ENCODE peak calls at places on chromosomes 13 and 19, in nine cellular contexts. D is AG10803, X is uterus, M is GM23338, Q is Caco-2, A is left lung, W is type B pancreatic cell, P is AG09319, Z is WTC11. J is an unnamed sample.
A peak's percentile ranks its signal among the peaks of the same experiment; 100 is the strongest.

GRCh38 chr19:45637890-45638667 is 1.1 kb downstream of the EML2 start:
- DNase-seq in D (peak; percentile 43), X (no peak), M (peak; percentile 63), Q (no peak), A (no peak), W (no peak), P (no peak), Z (no peak), J (peak; percentile 46)

GRCh38 chr13:114100446-114101320 is 31.7 kb downstream of the RASA3 start:
- DNase-seq in D (peak; percentile 44), X (peak; percentile 19), M (no peak), Q (no peak), A (peak; percentile 32), W (no peak), P (no peak), Z (peak; percentile 9), J (no peak)

GRCh38 chr19:9878511-9879196 is 43.5 kb downstream of the PIN1 start:
- DNase-seq in D (no peak), X (no peak), M (no peak), Q (no peak), A (no peak), W (no peak), P (no peak), Z (no peak), J (no peak)

GRCh38 chr13:106587787-106588186 is 19.9 kb upstream of the ARGLU1 start:
- DNase-seq in D (no peak), X (no peak), M (no peak), Q (no peak), A (no peak), W (no peak), P (no peak), Z (no peak), J (no peak)

GRCh38 chr19:47445937-47446402 is 25.7 kb downstream of the SLC8A2 start:
- DNase-seq in D (peak; percentile 14), X (peak; percentile 71), M (peak; percentile 67), Q (peak; percentile 34), A (peak; percentile 47), W (no peak), P (no peak), Z (peak; percentile 53), J (no peak)

GRCh38 chr19:41933693-41934426 is 5.6 kb upstream of the ERFL start:
- DNase-seq in D (no peak), X (no peak), M (no peak), Q (no peak), A (no peak), W (no peak), P (no peak), Z (no peak), J (no peak)

GRCh38 chr19:35740423-35741215 is 1.6 kb downstream of the IGFLR1 start:
- DNase-seq in D (peak; percentile 94), X (peak; percentile 98), M (peak; percentile 99), Q (peak; percentile 99), A (peak; percentile 99), W (peak; percentile 98), P (peak; percentile 89), Z (peak; percentile 99), J (peak; percentile 94)

GRCh38 chr13:46893221-46893620 is 3.6 kb downstream of the HTR2A start:
- DNase-seq in D (no peak), X (no peak), M (peak; percentile 37), Q (no peak), A (no peak), W (no peak), P (no peak), Z (peak; percentile 13), J (no peak)

GRCh38 chr13:35711909-35712308 is 235.4 kb upstream of the MAB21L1 start:
- DNase-seq in D (no peak), X (no peak), M (no peak), Q (no peak), A (no peak), W (no peak), P (no peak), Z (no peak), J (no peak)

GRCh38 chr19:38213911-38214625 is 10.0 kb downstream of the DPF1 start:
- DNase-seq in D (peak; percentile 70), X (no peak), M (peak; percentile 70), Q (no peak), A (no peak), W (no peak), P (no peak), Z (no peak), J (peak; percentile 27)

GRCh38 chr13:92074658-92075057 is 676.2 kb downstream of the GPC5 start:
- DNase-seq in D (no peak), X (no peak), M (peak; percentile 65), Q (peak; percentile 42), A (no peak), W (no peak), P (no peak), Z (peak; percentile 16), J (no peak)

GRCh38 chr13:99484405-99484981 is 16.8 kb upstream of the TM9SF2 start:
- DNase-seq in D (peak; percentile 90), X (no peak), M (no peak), Q (no peak), A (no peak), W (no peak), P (peak; percentile 76), Z (no peak), J (no peak)

GRCh38 chr13:37870895-37871550 is 1.5 kb upstream of the TRPC4 start:
- DNase-seq in D (peak; percentile 72), X (no peak), M (peak; percentile 23), Q (no peak), A (no peak), W (no peak), P (peak; percentile 14), Z (peak; percentile 17), J (peak; percentile 50)

GRCh38 chr19:3145909-3146676 is 10.3 kb downstream of the GNA15 start:
- DNase-seq in D (no peak), X (no peak), M (no peak), Q (no peak), A (peak; percentile 77), W (no peak), P (no peak), Z (no peak), J (no peak)

GRCh38 chr13:89832827-89833226 is 1514.7 kb upstream of the MIR17HG start:
- DNase-seq in D (no peak), X (no peak), M (peak; percentile 4), Q (peak; percentile 10), A (no peak), W (no peak), P (no peak), Z (no peak), J (no peak)

GRCh38 chr19:43738780-43739211 is 16.0 kb downstream of the SMG9 start:
- DNase-seq in D (no peak), X (no peak), M (no peak), Q (no peak), A (peak; percentile 48), W (no peak), P (no peak), Z (no peak), J (no peak)

GRCh38 chr19:15161028-15161984 is 39.5 kb downstream of the NOTCH3 start:
- DNase-seq in D (peak; percentile 46), X (no peak), M (peak; percentile 38), Q (peak; percentile 62), A (no peak), W (no peak), P (no peak), Z (peak; percentile 43), J (no peak)

GRCh38 chr13:20090349-20090748 is 70.5 kb downstream of the GJA3 start:
- DNase-seq in D (no peak), X (no peak), M (no peak), Q (no peak), A (no peak), W (no peak), P (no peak), Z (no peak), J (no peak)

GRCh38 chr19:17942181-17942580 is 9.4 kb downstream of the CCDC124 start:
- DNase-seq in D (no peak), X (no peak), M (peak; percentile 59), Q (no peak), A (no peak), W (no peak), P (no peak), Z (no peak), J (no peak)

GRCh38 chr19:39037194-39037593 is 4.8 kb upstream of the FBXO27 start:
- DNase-seq in D (no peak), X (no peak), M (no peak), Q (no peak), A (no peak), W (no peak), P (no peak), Z (no peak), J (no peak)

GRCh38 chr13:109918179-109918651 is 131.8 kb upstream of the IRS2 start:
- DNase-seq in D (peak; percentile 46), X (no peak), M (no peak), Q (no peak), A (no peak), W (no peak), P (no peak), Z (no peak), J (no peak)

GRCh38 chr19:14337510-14337909 is 43.7 kb upstream of the ADGRE5 start:
- DNase-seq in D (no peak), X (no peak), M (peak; percentile 92), Q (peak; percentile 16), A (no peak), W (no peak), P (no peak), Z (peak; percentile 82), J (no peak)

GRCh38 chr19:50500060-50500752 is 10.8 kb downstream of the JOSD2 start:
- DNase-seq in D (no peak), X (peak; percentile 9), M (peak; percentile 68), Q (peak; percentile 75), A (no peak), W (no peak), P (no peak), Z (peak; percentile 44), J (no peak)
- TF ChIP-seq CTCF in D (no peak), X (no peak), M (peak; percentile 37), Q (peak; percentile 49), A (no peak), W (peak; percentile 39), P (peak; percentile 8), Z (no peak), J (peak; percentile 48)

GRCh38 chr13:51818276-51818675 is 14.3 kb upstream of the DHRS12 start:
- DNase-seq in D (no peak), X (no peak), M (no peak), Q (no peak), A (no peak), W (no peak), P (no peak), Z (no peak), J (no peak)
- TF ChIP-seq CTCF in D (no peak), X (no peak), M (peak; percentile 41), Q (no peak), A (no peak), W (no peak), P (no peak), Z (no peak), J (peak; percentile 14)

GRCh38 chr13:94595943-94596574 is at the start of gene TGDS:
- DNase-seq in D (peak; percentile 96), X (peak; percentile 93), M (peak; percentile 97), Q (peak; percentile 93), A (peak; percentile 91), W (peak; percentile 86), P (peak; percentile 77), Z (peak; percentile 94), J (peak; percentile 95)
- TF ChIP-seq CTCF in D (no peak), X (peak; percentile 33), M (no peak), Q (no peak), A (no peak), W (peak; percentile 35), P (no peak), Z (no peak), J (peak; percentile 16)

DNA sequence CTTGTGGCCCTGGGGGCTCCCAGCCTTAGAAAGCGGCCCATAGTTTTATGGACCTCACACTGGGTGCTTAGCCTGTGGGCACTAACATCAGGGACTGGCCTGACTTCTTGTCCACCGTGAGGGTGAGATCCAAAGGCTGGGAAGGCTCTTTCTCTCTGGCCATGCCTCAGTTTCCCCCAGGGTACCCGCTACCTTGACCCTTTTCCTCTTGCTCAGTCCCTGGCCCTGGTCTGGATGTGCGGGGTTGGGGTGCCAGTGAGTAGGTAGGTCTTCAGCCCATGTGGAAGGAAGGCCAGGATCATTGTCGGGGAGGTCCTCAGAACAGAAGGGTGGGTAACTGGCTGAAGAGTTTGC is 1.6 kb upstream of the TMEM161A start:
- DNase-seq in D (no peak), X (no peak), M (no peak), Q (no peak), A (no peak), W (no peak), P (no peak), Z (no peak), J (no peak)
- TF ChIP-seq CTCF in D (no peak), X (no peak), M (no peak), Q (no peak), A (no peak), W (peak; percentile 13), P (no peak), Z (no peak), J (peak; percentile 70)